ENCODE peak calls at places on chromosomes 5 and 9, in nine cellular contexts. P is GM06990, D is GM20000, U is GM12865, N is stomach, K is foreskin keratinocyte, I is RWPE1, F is chondrocyte, L is WTC11. X is an unnamed sample.

GRCh38 chr5:115386657-115387056 is 90.2 kb upstream of the CCDC112 start:
- DNase-seq in U (no peak), K (no peak), I (no peak), P (no peak), D (no peak), N (no peak), L (no peak), F (no peak), X (no peak)

GRCh38 chr5:1437876-1438559 is 7.2 kb downstream of the SLC6A3 start:
- DNase-seq in U (no peak), P (no peak), N (no peak), L (no peak), F (peak; percentile 90), K (no peak), D (no peak), I (no peak), X (no peak)

GRCh38 chr5:82225525-82226172 is 52.5 kb downstream of the RPS23 start:
- DNase-seq in D (peak; percentile 65), F (no peak), L (peak; percentile 73), I (peak; percentile 78), K (peak; percentile 53), U (peak; percentile 75), P (peak; percentile 23), N (peak; percentile 56), X (no peak)

GRCh38 chr5:168943999-168944398 is 356.9 kb downstream of the SLIT3 start:
- DNase-seq in U (no peak), P (no peak), L (no peak), F (no peak), N (no peak), K (no peak), I (no peak), D (no peak), X (no peak)

GRCh38 chr5:663436-664342 is 29.5 kb downstream of the TPPP start:
- DNase-seq in L (no peak), U (no peak), P (no peak), K (no peak), F (peak; percentile 86), N (peak; percentile 89), D (no peak), I (no peak), X (no peak)

GRCh38 chr9:81879501-81879916 is 48.7 kb upstream of the SPATA31D4 start:
- DNase-seq in K (no peak), F (no peak), U (no peak), I (no peak), D (no peak), P (no peak), L (no peak), N (no peak), X (no peak)

GRCh38 chr5:176162206-176162605 is 76.0 kb upstream of the SIMC1 start:
- DNase-seq in P (no peak), I (no peak), L (no peak), U (no peak), N (peak; percentile 63), F (no peak), D (no peak), K (no peak), X (no peak)

GRCh38 chr9:4984171-4984570 is 901 bp upstream of the JAK2 start:
- DNase-seq in D (no peak), L (no peak), F (no peak), P (no peak), I (no peak), N (no peak), U (no peak), K (no peak), X (no peak)

GRCh38 chr5:153618307-153618706 is 127.8 kb downstream of the GRIA1 start:
- DNase-seq in D (no peak), I (no peak), K (no peak), N (no peak), P (no peak), F (no peak), L (no peak), U (no peak), X (no peak)

GRCh38 chr9:130265431-130266235 is at the start of gene HMCN2:
- DNase-seq in D (no peak), F (peak; percentile 71), P (no peak), U (no peak), L (peak; percentile 70), K (peak; percentile 12), N (no peak), I (no peak), X (no peak)

GRCh38 chr5:134328619-134329018 is 38.4 kb downstream of the CDKL3 start:
- DNase-seq in U (no peak), F (no peak), K (no peak), D (no peak), I (no peak), L (no peak), P (no peak), N (no peak), X (no peak)

GRCh38 chr9:14935099-14935710 is 25.0 kb upstream of the FREM1 start:
- DNase-seq in N (no peak), D (no peak), I (no peak), P (no peak), L (no peak), U (no peak), K (no peak), F (no peak), X (no peak)

GRCh38 chr9:134966270-134966669 is 48.6 kb upstream of the FCN1 start:
- DNase-seq in F (peak; percentile 46), U (no peak), L (no peak), P (no peak), K (no peak), N (no peak), I (no peak), D (no peak), X (no peak)

GRCh38 chr5:156826150-156826549 is 23.9 kb upstream of the PPP1R2B start:
- DNase-seq in P (peak; percentile 14), I (no peak), F (no peak), K (no peak), U (peak; percentile 35), D (no peak), L (no peak), N (no peak), X (no peak)

GRCh38 chr5:156824241-156824640 is 25.9 kb upstream of the PPP1R2B start:
- DNase-seq in K (no peak), I (no peak), D (no peak), P (no peak), U (no peak), L (no peak), N (no peak), F (no peak), X (no peak)

GRCh38 chr5:156819967-156820581 is 30.0 kb upstream of the PPP1R2B start:
- DNase-seq in F (no peak), N (no peak), I (no peak), L (peak; percentile 12), U (no peak), P (no peak), K (no peak), D (no peak), X (no peak)

GRCh38 chr5:156825688-156826087 is 24.4 kb upstream of the PPP1R2B start:
- DNase-seq in K (no peak), N (no peak), L (no peak), U (peak; percentile 11), D (no peak), F (no peak), P (no peak), I (no peak), X (no peak)

DNA sequence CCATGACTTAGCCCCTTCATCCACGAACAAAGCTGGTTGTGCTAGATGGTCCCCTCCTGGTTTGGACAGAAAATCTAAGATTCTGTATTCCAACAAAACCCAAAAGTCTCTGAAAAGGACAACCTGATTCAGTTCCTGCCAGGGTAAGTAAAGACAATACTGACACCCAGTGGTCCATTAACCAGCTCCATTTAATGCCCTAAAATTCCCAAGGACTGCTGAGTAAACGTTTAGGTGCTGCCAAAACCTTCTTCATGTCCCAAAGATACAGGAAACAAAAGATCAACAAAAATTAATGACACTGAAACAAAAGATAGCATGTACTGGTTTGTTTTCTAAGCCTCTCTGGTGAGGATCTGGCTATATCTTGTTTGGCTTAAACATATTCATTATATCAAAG is 25.3 kb upstream of the PPP1R2B start:
- DNase-seq in D (no peak), L (no peak), P (no peak), U (peak; percentile 27), N (no peak), F (no peak), K (no peak), I (peak; percentile 28), X (no peak)
- TF ChIP-seq CTCF in D (no peak), L (no peak), P (no peak), U (peak; percentile 10), N (no peak), F (peak; percentile 88), K (no peak), I (peak; percentile 32), X (no peak)

GRCh38 chr9:132154925-132155324 is 6.9 kb upstream of the NTNG2 start:
- DNase-seq in L (peak; percentile 48), F (peak; percentile 46), U (no peak), P (no peak), I (no peak), N (no peak), D (no peak), K (no peak), X (no peak)
- TF ChIP-seq CTCF in L (no peak), F (no peak), U (no peak), P (no peak), I (no peak), N (no peak), D (no peak), K (no peak), X (no peak)

DNA sequence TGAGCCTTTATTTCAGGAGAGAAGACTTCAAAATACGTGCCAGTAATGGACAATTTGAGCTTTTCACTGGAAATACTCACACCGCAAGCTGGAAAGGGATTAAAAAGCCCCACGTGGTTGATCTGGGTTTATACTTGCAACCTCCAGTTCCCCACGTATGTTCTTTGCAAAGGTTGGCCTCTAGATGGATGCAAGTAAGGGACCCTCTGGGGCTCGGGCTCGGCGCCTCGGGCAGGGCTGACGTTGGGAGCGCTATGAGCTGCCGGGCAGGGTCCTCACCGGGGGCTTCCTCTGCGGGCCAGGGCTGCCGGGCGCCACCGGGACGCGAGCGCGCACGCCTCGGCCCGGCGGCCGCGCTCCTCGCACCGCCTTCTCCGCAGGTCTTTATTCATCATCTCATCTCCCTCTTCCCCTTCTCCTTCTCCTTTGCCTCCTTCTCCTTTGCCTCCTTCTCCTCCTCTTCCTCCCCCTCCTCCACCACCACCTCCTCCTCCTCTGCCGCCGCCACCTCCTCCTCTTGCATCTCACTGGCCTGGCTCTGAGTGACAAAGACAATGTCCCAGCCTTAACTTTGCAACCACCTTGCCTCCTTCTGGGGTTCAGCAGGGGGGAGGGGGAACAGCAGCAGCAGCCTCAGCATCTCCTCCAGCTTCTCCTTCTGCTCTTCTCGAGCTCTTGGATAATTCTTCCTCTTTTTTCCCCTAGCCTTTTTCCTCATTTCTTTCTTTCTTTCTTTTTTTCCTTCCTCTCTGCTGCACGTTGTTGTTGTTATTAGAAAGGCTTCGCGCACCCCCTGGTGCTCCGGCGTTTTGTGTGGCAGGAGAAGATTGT is 636 bp upstream of the ZNF462 start:
- DNase-seq in D (peak; percentile 28), L (peak; percentile 59), P (peak; percentile 22), K (no peak), I (peak; percentile 53), N (no peak), F (no peak), U (no peak), X (no peak)
- TF ChIP-seq CTCF in D (no peak), L (no peak), P (peak; percentile 16), K (peak; percentile 58), I (no peak), N (no peak), F (peak; percentile 79), U (no peak), X (no peak)

DNA sequence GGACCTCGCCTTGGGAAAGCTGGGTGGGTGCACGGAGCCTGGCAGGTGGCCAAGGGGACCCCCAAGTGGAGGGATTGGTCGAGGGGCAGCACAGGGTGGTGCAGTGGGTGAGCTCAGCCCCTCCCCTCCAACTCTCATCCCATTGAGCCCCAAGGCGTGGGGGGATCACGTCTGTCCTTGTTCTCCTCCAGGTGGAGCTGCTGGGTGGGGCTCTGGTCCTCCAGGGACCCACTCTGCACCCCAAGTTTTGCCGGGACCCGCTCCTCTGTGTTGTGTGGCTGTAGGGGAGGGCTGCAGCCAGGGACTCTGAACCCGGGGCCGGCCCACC is 3.6 kb upstream of the FUT7 start:
- DNase-seq in I (no peak), N (no peak), D (no peak), K (no peak), U (no peak), P (no peak), L (no peak), F (no peak), X (no peak)
- TF ChIP-seq CTCF in I (peak; percentile 89), N (no peak), D (no peak), K (no peak), U (no peak), P (no peak), L (no peak), F (peak; percentile 71), X (no peak)

X was measured in omental fat pad.